ENCODE peak calls at places on chromosome 6, in five cellular contexts. H is GM12891, S is H1, N is SK-N-SH, J is K562. T is an unnamed sample.

GRCh38 chr6:8085053-8085511 is 17.3 kb downstream of the EEF1E1 start:
- DNase-seq in H (no peak), J (peak), S (no peak), N (no peak), T (no peak)

GRCh38 chr6:3421763-3422456 is 34.9 kb downstream of the SLC22A23 start:
- DNase-seq in S (no peak), H (no peak), J (peak), N (no peak), T (no peak)

GRCh38 chr6:141482773-141483172 is 650.0 kb upstream of the GJE1 start:
- DNase-seq in N (no peak), H (no peak), S (no peak), J (no peak), T (no peak)

GRCh38 chr6:20001286-20001685 is 164.1 kb downstream of the ID4 start:
- DNase-seq in N (no peak), H (no peak), J (no peak), S (no peak), T (no peak)

GRCh38 chr6:26045046-26045938 is 41.9 kb upstream of the HFE start:
- DNase-seq in S (no peak), H (no peak), J (no peak), N (peak), T (no peak)

GRCh38 chr6:14700202-14700601 is 545.7 kb upstream of the JARID2 start:
- DNase-seq in H (no peak), S (no peak), J (no peak), N (no peak), T (no peak)

GRCh38 chr6:37546141-37546871 is 46.6 kb upstream of the CCDC167 start:
- DNase-seq in H (no peak), N (no peak), S (no peak), J (no peak), T (no peak)

GRCh38 chr6:43013020-43013842 is 515 bp downstream of the MEA1 start:
- DNase-seq in S (no peak), H (peak), J (peak), N (no peak), T (no peak)

GRCh38 chr6:89597988-89598387 is 40.6 kb downstream of the LYRM2 start:
- DNase-seq in H (no peak), S (no peak), N (peak), J (peak), T (no peak)

GRCh38 chr6:96015791-96016776 is at the start of gene FUT9:
- DNase-seq in N (peak), S (peak), H (no peak), J (no peak), T (no peak)

GRCh38 chr6:145025488-145025887 is 709.8 kb downstream of the EPM2A start:
- DNase-seq in J (no peak), H (no peak), N (no peak), S (no peak), T (no peak)

GRCh38 chr6:28537065-28537464 is 11.4 kb downstream of the GPX5 start:
- DNase-seq in S (no peak), H (no peak), J (no peak), N (peak), T (no peak)
- TF ChIP-seq POLR2AphosphoS5 in S (peak), H (no peak), J (no peak), N (no peak), T (no peak)

GRCh38 chr6:116176596-116176995 is 50.7 kb upstream of the COL10A1 start:
- DNase-seq in N (no peak), H (no peak), J (no peak), S (no peak), T (no peak)
- TF ChIP-seq TAF1 in N (no peak), H (no peak), J (no peak), S (no peak), T (no peak)

GRCh38 chr6:166608819-166609218 is 18.2 kb downstream of the RPS6KA2 start:
- DNase-seq in N (no peak), J (no peak), H (no peak), S (no peak), T (no peak)
- TF ChIP-seq POLR2AphosphoS5 in N (no peak), J (no peak), H (no peak), S (no peak), T (no peak)

GRCh38 chr6:44676246-44676790 is 288.8 kb downstream of the CDC5L start:
- DNase-seq in S (no peak), J (peak), H (no peak), N (peak), T (no peak)

GRCh38 chr6:44675449-44675848 is 287.9 kb downstream of the CDC5L start:
- DNase-seq in H (no peak), J (no peak), N (no peak), S (no peak), T (no peak)

GRCh38 chr6:44676826-44677433 is 289.4 kb downstream of the CDC5L start:
- DNase-seq in S (no peak), N (no peak), H (no peak), J (no peak), T (no peak)

GRCh38 chr6:44679906-44680698 is 292.6 kb downstream of the CDC5L start:
- DNase-seq in H (no peak), N (no peak), S (no peak), J (no peak), T (no peak)

DNA sequence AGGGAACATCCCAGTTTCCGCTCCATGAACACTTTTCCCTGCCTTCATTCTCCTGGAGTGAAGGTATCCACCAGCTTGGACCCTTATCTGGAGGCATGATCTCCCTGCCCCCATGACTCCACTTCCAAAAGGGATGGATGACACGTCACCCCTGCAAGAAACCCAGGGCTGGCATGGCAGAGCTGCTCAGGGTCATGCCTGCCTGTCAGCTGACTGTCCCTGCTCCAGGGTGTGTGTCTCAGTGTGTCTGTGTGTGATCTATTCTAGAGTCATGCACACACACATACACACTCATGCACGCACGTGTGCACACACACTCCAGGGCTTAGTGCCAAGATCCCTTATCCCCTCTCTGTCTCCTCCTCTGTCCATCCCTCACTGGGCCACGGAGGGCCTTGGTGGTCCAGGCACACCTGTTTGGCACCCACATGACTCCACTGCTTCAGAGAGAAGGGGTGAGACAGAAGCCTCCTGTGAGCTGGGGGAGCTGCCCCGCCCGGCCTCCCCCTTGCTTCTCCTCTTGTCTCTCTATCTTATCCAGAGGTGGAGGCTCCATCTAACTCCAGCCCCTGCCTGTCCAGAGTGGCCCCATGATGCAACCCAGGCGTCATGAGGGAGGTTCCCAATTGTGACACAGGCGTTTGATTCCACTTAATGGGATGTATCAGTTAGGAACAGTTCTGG is 290.9 kb downstream of the CDC5L start:
- DNase-seq in N (no peak), H (no peak), S (no peak), J (no peak), T (no peak)
- TF ChIP-seq TAF1 in N (no peak), H (no peak), S (no peak), J (no peak), T (no peak)

DNA sequence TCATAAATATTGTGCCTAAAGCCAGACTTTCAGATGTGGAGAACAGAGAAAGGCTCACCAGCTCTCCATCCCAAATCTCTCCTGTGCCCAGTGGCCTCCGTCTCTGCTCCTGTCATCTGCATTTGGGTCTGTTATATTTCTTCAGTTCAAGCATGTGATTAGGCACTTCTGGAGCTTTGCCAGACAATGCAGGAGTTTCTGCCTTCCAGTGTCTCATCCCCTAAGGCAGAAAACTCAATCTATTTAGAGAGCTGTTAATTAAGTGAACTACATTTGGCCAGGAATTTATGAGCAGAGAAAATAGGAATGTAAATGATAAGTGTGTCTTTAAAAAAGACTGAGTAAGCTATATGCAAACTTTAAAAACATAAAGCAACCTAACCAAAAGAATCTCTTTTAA is 114.1 kb downstream of the ELOVL4 start:
- DNase-seq in N (peak), S (no peak), J (no peak), H (no peak), T (no peak)
- TF ChIP-seq POLR2AphosphoS5 in N (peak), S (no peak), J (no peak), H (no peak), T (no peak)

DNA sequence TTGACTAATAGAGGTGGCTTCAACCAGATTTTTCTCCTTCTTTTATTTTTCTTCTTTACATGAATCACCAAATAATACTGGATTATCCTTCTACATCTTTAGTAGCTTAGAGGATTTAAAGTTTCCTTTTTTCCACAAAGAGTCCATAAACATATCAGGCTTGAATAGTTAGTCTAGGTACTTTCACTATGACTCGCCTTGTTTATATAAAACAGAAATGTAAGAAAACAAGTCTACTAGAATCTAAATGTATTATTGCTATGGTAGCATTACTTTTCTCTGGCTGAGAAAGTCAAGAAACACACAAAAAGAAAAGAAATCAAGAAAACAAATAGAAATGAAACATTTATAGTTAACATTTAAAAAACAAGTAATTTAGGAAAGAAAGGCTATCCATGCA is 215.2 kb downstream of the PTPRK start:
- DNase-seq in S (no peak), H (no peak), J (no peak), N (no peak), T (no peak)
- TF ChIP-seq TAF1 in S (no peak), H (no peak), J (no peak), N (no peak), T (no peak)

DNA sequence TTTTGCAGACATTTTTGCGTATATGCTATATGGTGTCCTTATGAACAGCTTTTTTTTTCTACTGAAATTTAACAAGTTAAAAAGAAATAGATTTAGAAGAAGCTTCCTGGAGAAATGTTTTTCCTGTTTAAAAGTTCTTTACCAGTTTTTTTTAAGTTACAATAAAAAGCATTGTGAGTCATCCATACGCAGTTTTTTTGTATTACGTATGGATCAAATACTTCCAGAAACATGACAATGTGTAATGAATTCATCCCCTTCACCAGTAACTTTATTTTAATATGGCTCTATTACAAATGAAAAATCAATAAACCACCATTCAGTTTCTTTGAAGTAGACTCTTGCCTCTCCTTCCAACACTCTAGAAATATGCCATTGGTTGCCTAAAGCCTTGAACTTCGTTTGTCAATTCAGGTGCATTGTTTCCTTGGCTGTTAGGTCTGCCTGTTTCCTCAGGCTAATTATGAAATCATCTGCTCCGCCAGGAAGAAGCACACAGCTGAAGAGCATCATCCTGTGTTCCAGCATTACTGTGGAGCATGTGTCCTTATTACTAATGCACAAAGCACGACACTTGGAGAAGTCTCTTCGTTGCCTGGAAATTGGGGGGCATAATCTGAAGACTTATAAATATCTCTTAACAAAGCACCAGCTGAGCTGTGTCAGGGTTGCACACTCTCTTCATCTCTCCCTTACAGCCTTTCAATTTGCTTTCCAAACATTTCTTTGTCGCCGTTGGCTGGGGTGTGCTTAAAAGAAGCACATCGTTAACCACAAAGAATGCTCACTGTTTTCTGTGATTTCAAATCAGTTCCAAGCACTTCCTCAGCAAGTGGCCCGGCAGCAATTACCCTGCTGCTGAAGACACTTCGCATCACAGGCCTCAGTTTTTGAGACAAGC is 9.6 kb downstream of the MOXD1 start:
- DNase-seq in J (no peak), S (no peak), H (no peak), N (no peak), T (no peak)
- TF ChIP-seq POLR2AphosphoS5 in J (no peak), S (no peak), H (no peak), N (peak), T (no peak)

T was measured in GM12892.